ENCODE peak calls at places on chromosome X, in seven cellular contexts. W is fibroblast of lung, Q is dorsolateral prefrontal cortex, F is HCT116, G is lower leg skin, M is activated B cell treated with CpG ODN at 0.5 μM for 24 hours, N is endodermal cell. I is an unnamed sample.
A peak's percentile ranks its signal among the peaks of the same experiment; 100 is the strongest.

GRCh38 chrX:43313035-43313434 is 343.1 kb upstream of the MAOA start:
- DNase-seq in W (no peak), Q (no peak), F (no peak), G (no peak), M (no peak), N (no peak), I (peak; percentile 1)

GRCh38 chrX:49840679-49841078 is 11.6 kb downstream of the PAGE4 start:
- DNase-seq in W (peak; percentile 28), Q (peak; percentile 81), F (peak; percentile 57), G (no peak), M (no peak), N (peak; percentile 90), I (peak; percentile 57)

GRCh38 chrX:29318051-29318450 is 730.8 kb downstream of the IL1RAPL1 start:
- DNase-seq in W (peak; percentile 60), Q (no peak), F (no peak), G (no peak), M (no peak), N (no peak), I (peak; percentile 30)

GRCh38 chrX:40908026-40908425 is 172.7 kb upstream of the MED14 start:
- DNase-seq in W (peak; percentile 70), Q (no peak), F (no peak), G (no peak), M (no peak), N (no peak), I (no peak)

GRCh38 chrX:22338740-22339139 is 66.0 kb downstream of the CBLL2 start:
- DNase-seq in W (peak; percentile 61), Q (no peak), F (no peak), G (no peak), M (no peak), N (no peak), I (no peak)

GRCh38 chrX:133783273-133783672 is 202.1 kb downstream of the GPC3 start:
- DNase-seq in W (no peak), Q (no peak), F (no peak), G (no peak), M (no peak), N (no peak), I (no peak)

GRCh38 chrX:22059800-22060199 is 27.7 kb downstream of the PHEX start:
- DNase-seq in W (no peak), Q (no peak), F (no peak), G (no peak), M (no peak), N (no peak), I (no peak)

GRCh38 chrX:68901512-68901911 is 72.7 kb downstream of the EFNB1 start:
- DNase-seq in W (no peak), Q (no peak), F (no peak), G (no peak), M (no peak), N (no peak), I (no peak)

GRCh38 chrX:12895856-12896255 is 10.6 kb upstream of the TLR8 start:
- DNase-seq in W (peak; percentile 18), Q (no peak), F (no peak), G (no peak), M (no peak), N (no peak), I (no peak)

GRCh38 chrX:63686878-63687714 is 97.9 kb downstream of the ARHGEF9 start:
- DNase-seq in W (peak; percentile 32), Q (no peak), F (peak; percentile 3), G (no peak), M (no peak), N (peak; percentile 57), I (peak; percentile 56)

GRCh38 chrX:274904-275475 is 6.2 kb upstream of the PLCXD1 start:
- DNase-seq in W (no peak), Q (no peak), F (no peak), G (no peak), M (no peak), N (peak; percentile 87), I (no peak)

GRCh38 chrX:121122332-121122731 is 74.9 kb downstream of the GLUD2 start:
- DNase-seq in W (no peak), Q (no peak), F (no peak), G (no peak), M (no peak), N (no peak), I (peak; percentile 64)

GRCh38 chrX:11740794-11741193 is 17.2 kb upstream of the MSL3 start:
- DNase-seq in W (no peak), Q (no peak), F (no peak), G (no peak), M (no peak), N (no peak), I (no peak)

GRCh38 chrX:73963682-73964081 is 340.3 kb upstream of the ZCCHC13 start:
- DNase-seq in W (no peak), Q (no peak), F (no peak), G (no peak), M (no peak), N (no peak), I (no peak)

GRCh38 chrX:17553451-17553850 is 178.5 kb downstream of the NHS start:
- DNase-seq in W (peak; percentile 88), Q (no peak), F (no peak), G (no peak), M (no peak), N (peak; percentile 70), I (peak; percentile 90)

GRCh38 chrX:30027636-30028035 is 187.7 kb upstream of the MAGEB2 start:
- DNase-seq in W (no peak), Q (no peak), F (no peak), G (no peak), M (no peak), N (no peak), I (peak; percentile 57)

GRCh38 chrX:10722804-10723364 is 102.5 kb upstream of the MID1 start:
- DNase-seq in W (peak; percentile 33), Q (peak; percentile 70), F (peak; percentile 10), G (no peak), M (no peak), N (peak; percentile 86), I (peak; percentile 57)
- TF ChIP-seq CTCF in W (peak; percentile 64), Q (peak; percentile 72), F (peak; percentile 53), G (no peak), M (no peak), N (peak; percentile 80), I (peak; percentile 73)

DNA sequence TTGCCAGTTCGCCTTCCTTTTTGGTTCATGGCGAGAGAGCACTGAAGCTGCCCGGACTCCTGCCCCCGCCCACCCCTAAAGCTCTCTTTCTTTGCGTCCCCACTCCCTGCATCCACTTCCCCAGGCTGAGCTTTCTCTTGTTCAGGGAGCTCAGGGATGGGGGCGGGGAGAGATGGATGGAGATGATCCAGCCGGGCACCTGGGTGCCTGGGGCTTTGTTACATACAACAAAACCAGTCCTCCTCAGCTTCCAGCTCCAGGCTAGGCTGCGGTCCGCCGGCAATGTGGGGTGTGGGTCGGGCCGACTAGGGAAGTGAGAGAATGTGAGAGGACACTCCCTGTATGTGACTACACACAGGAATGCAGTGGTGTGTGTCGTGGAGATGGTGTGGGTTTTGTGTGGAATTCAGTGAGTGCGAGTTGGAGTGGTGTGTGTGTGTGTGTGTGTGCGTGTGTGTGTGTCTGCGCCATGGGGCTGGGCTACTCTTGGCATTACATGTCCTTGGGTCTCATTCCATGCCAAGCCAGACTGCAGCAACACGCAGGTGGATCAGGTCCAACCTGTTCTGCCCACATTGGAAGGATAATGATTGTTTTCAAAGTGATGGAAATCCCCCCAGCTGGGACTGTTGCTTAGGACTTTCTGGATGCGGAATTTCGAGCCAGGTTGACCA is 149.3 kb upstream of the CHRDL1 start:
- DNase-seq in W (peak; percentile 54), Q (peak; percentile 12), F (no peak), G (peak; percentile 85), M (no peak), N (peak; percentile 76), I (peak; percentile 4)
- TF ChIP-seq CTCF in W (no peak), Q (no peak), F (no peak), G (no peak), M (no peak), N (no peak), I (no peak)

GRCh38 chrX:6292599-6292998 is 63.9 kb upstream of the NLGN4X start:
- DNase-seq in W (no peak), Q (no peak), F (no peak), G (no peak), M (no peak), N (peak; percentile 58), I (no peak)
- TF ChIP-seq CTCF in W (no peak), Q (no peak), F (no peak), G (no peak), M (no peak), N (peak; percentile 78), I (no peak)

DNA sequence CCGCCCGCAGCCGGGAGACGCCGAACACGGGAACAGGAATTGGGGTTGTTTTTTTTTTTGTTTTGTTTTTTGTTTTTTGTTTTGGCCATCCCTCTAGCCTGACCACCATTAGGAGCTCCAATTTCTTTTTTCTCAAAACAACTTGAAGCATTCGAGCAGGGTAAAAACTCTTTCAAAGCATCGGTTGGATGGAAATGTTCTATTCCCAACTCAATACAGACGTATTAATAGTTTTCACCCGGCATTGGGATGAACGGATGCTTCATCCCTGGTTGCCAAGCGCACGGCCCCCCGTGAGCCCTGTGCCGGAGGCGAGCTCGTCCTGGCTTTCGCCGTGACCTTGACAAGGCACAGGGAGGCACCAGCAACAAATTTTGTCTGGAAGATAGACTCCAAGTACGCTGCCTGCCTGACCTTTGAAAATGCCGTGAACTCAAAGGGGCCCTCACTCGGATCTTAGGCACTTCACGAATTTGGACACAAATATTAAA is 352 bp upstream of the MAP3K15 start:
- DNase-seq in W (no peak), Q (no peak), F (no peak), G (peak; percentile 63), M (no peak), N (no peak), I (no peak)
- TF ChIP-seq CTCF in W (no peak), Q (peak; percentile 18), F (no peak), G (no peak), M (no peak), N (peak; percentile 74), I (no peak)

DNA sequence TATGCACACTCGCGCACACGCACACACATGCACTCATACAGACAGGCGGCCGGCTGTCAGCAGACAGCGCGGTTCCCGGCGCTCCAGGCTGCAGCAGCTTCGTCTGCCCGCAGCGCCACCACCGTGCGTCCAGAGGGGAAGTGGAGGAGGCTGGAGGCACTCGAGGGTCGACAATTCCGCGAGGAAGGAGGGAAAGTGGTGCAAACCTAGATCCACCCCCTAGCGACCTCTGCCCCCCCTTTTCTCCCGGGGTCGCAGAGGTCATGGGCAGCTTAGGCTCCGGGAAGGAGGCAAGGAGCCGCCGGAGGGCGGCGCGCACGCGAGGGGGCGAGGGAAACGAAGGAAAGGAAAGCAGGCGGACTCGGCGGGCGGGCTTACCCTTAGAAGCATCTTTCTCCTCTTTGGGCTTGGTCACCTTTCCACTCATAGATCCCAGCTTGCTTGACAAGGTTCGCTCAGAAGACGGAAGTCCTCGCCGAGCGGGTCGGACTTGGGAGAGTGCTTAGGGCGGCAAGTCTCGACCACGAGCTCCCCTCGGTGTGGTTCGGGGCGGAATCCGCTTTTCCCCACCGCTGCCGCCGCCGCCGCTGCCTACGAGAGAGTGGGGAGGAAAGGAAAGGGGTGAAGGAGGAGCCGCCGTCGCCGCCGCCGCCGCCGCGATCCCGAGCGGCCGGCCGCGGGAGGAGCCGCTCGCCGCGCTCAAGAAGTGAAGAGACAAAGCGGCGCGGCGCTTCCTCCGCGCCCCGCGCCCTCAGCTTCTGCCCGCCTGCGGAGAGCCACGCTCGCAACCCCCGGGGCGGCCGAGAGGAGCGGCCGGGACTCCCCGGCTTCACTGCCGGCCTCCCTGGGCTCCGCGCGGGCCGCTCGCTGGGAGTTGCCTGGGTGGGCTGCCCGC is 326.6 kb upstream of the F9 start:
- DNase-seq in W (peak; percentile 37), Q (no peak), F (no peak), G (no peak), M (no peak), N (peak; percentile 70), I (peak; percentile 20)
- TF ChIP-seq CTCF in W (no peak), Q (no peak), F (no peak), G (no peak), M (no peak), N (peak; percentile 60), I (no peak)

I was measured in MCF 10A.